ENCODE peak calls at places on chromosome 3, in six cellular contexts. R, W, E, Y, X and F are unnamed samples.

GRCh38 chr3:184656991-184657669 is 54.7 kb downstream of the MAGEF1 start:
- DNase-seq in R (no peak), W (peak), E (no peak), Y (peak), X (no peak), F (peak)

GRCh38 chr3:127690823-127691452 is 18.2 kb downstream of the ABTB1 start:
- DNase-seq in R (no peak), W (peak), E (peak), Y (no peak), X (peak), F (no peak)

GRCh38 chr3:109985942-109986555 is 648.7 kb upstream of the DPPA4 start:
- DNase-seq in R (no peak), W (no peak), E (no peak), Y (no peak), X (no peak), F (no peak)

GRCh38 chr3:175238848-175239247 is 379.7 kb downstream of the NAALADL2 start:
- DNase-seq in R (no peak), W (no peak), E (peak), Y (no peak), X (no peak), F (no peak)

GRCh38 chr3:153731036-153731435 is 390.2 kb upstream of the ARHGEF26 start:
- DNase-seq in R (no peak), W (no peak), E (no peak), Y (no peak), X (no peak), F (no peak)

GRCh38 chr3:197599089-197599765 is 43.5 kb upstream of the BDH1 start:
- DNase-seq in R (peak), W (peak), E (peak), Y (peak), X (peak), F (peak)

GRCh38 chr3:169146112-169146665 is 517.3 kb downstream of the MECOM start:
- DNase-seq in R (no peak), W (peak), E (peak), Y (no peak), X (peak), F (peak)

GRCh38 chr3:186236357-186237020 is 125.5 kb downstream of the DGKG start:
- DNase-seq in R (no peak), W (peak), E (peak), Y (no peak), X (no peak), F (no peak)

GRCh38 chr3:173785004-173785403 is 387.5 kb downstream of the NLGN1 start:
- DNase-seq in R (no peak), W (no peak), E (peak), Y (no peak), X (no peak), F (no peak)

GRCh38 chr3:161296814-161297213 is 74.5 kb downstream of the SPTSSB start:
- DNase-seq in R (no peak), W (no peak), E (no peak), Y (no peak), X (no peak), F (no peak)

GRCh38 chr3:112561085-112561692 is 573 bp downstream of the ATG3 start:
- DNase-seq in R (peak), W (peak), E (peak), Y (peak), X (peak), F (peak)

GRCh38 chr3:29789686-29790085 is 508.8 kb downstream of the RBMS3 start:
- DNase-seq in R (no peak), W (no peak), E (no peak), Y (no peak), X (no peak), F (no peak)

GRCh38 chr3:48039487-48040190 is 23.4 kb upstream of the MAP4 start:
- DNase-seq in R (peak), W (peak), E (peak), Y (no peak), X (no peak), F (no peak)

GRCh38 chr3:59127071-59127470 is 77.2 kb upstream of the CFAP20DC start:
- DNase-seq in R (no peak), W (peak), E (peak), Y (peak), X (no peak), F (no peak)

GRCh38 chr3:78926523-78926922 is 841.3 kb downstream of the ROBO1 start:
- DNase-seq in R (no peak), W (no peak), E (no peak), Y (no peak), X (no peak), F (no peak)

GRCh38 chr3:79651536-79652065 is 116.2 kb downstream of the ROBO1 start:
- DNase-seq in R (no peak), W (peak), E (no peak), Y (no peak), X (no peak), F (no peak)

GRCh38 chr3:9875448-9875847 is 4.6 kb downstream of the CIDEC start:
- DNase-seq in R (no peak), W (no peak), E (no peak), Y (no peak), X (no peak), F (no peak)

GRCh38 chr3:63538912-63539311 is 113.6 kb upstream of the SNTN start:
- DNase-seq in R (no peak), W (no peak), E (no peak), Y (no peak), X (no peak), F (no peak)

GRCh38 chr3:141795719-141796435 is 32.7 kb downstream of the GRK7 start:
- DNase-seq in R (no peak), W (peak), E (no peak), Y (no peak), X (no peak), F (no peak)

GRCh38 chr3:21290557-21290956 is 460.5 kb downstream of the ZNF385D start:
- DNase-seq in R (no peak), W (no peak), E (peak), Y (no peak), X (peak), F (no peak)

GRCh38 chr3:164023480-164023879 is 1054.8 kb downstream of the SI start:
- DNase-seq in R (no peak), W (no peak), E (no peak), Y (no peak), X (no peak), F (no peak)

GRCh38 chr3:46845860-46846623 is 17.2 kb downstream of the MYL3 start:
- DNase-seq in R (no peak), W (peak), E (peak), Y (peak), X (peak), F (peak)

GRCh38 chr3:103403191-103403590 is 968.4 kb downstream of the ZPLD1 start:
- DNase-seq in R (no peak), W (no peak), E (no peak), Y (no peak), X (no peak), F (no peak)

GRCh38 chr3:34619990-34620389 is 821.6 kb downstream of the PDCD6IP start:
- DNase-seq in R (no peak), W (no peak), E (no peak), Y (no peak), X (peak), F (no peak)
- TF ChIP-seq CTCF in R (no peak), W (peak), E (no peak), Y (no peak), X (no peak), F (no peak)

GRCh38 chr3:14577897-14578296 is 37.8 kb upstream of the GRIP2 start:
- DNase-seq in R (no peak), W (no peak), E (no peak), Y (no peak), X (no peak), F (no peak)
- TF ChIP-seq CTCF in R (no peak), W (no peak), E (no peak), Y (no peak), X (no peak), F (no peak)

GRCh38 chr3:192825657-192826200 is 91.9 kb downstream of the MB21D2 start:
- DNase-seq in R (no peak), W (no peak), E (no peak), Y (no peak), X (peak), F (no peak)

GRCh38 chr3:192827208-192827607 is 90.4 kb downstream of the MB21D2 start:
- DNase-seq in R (no peak), W (peak), E (no peak), Y (no peak), X (no peak), F (no peak)

GRCh38 chr3:192827863-192828594 is 89.6 kb downstream of the MB21D2 start:
- DNase-seq in R (no peak), W (no peak), E (no peak), Y (no peak), X (no peak), F (no peak)

GRCh38 chr3:192824313-192824712 is 93.3 kb downstream of the MB21D2 start:
- DNase-seq in R (no peak), W (no peak), E (no peak), Y (no peak), X (no peak), F (no peak)

DNA sequence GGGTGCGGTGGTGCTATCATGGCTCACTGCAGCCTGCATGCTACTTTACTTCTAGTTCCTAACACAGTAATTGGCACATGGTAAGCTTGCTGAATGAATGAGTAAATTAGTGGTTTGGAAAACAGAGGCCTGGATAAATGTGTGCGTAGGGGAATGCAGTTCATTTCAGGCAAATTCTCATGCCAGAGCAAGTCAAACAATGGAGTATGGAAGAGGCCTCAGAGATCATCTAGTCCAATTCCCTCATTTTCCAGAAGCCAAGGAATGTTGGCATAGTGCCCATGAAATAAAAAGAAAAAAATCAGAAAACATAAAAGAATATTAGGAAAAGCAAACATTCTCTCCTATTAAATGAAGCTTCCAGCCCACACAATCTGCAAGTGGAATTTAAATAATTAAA is 92.5 kb downstream of the MB21D2 start:
- DNase-seq in R (no peak), W (no peak), E (no peak), Y (no peak), X (no peak), F (no peak)
- TF ChIP-seq CTCF in R (no peak), W (no peak), E (no peak), Y (no peak), X (no peak), F (no peak)

DNA sequence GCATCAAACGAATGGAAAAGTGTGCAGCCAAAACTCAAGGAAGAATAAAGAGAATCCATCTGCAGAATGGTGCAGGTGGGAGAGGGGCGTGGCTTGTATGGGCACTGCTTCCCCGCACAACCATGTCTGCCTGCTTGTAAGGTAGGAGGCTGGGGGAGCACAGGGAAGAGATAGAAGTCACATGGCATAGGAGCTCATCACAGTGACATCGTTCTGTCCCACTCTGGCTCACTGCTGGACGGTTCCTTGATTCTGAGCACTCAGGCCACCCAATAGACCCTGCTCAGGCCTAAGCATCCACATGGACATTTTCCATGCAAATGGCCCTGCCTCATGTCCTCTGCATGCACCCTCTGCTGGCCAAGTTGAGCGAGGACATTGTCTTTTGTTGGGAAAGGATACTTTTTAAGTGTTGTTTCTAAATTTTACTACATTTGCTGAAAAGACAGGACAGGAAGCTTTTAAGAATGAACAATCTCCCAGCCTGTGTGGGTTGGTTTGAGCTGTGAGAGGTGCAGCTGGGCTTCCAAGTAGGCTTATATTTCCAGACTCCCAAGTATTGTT is 3.1 kb downstream of the MYLK start:
- DNase-seq in R (no peak), W (peak), E (peak), Y (peak), X (peak), F (no peak)
- TF ChIP-seq CTCF in R (peak), W (peak), E (peak), Y (peak), X (no peak), F (peak)

DNA sequence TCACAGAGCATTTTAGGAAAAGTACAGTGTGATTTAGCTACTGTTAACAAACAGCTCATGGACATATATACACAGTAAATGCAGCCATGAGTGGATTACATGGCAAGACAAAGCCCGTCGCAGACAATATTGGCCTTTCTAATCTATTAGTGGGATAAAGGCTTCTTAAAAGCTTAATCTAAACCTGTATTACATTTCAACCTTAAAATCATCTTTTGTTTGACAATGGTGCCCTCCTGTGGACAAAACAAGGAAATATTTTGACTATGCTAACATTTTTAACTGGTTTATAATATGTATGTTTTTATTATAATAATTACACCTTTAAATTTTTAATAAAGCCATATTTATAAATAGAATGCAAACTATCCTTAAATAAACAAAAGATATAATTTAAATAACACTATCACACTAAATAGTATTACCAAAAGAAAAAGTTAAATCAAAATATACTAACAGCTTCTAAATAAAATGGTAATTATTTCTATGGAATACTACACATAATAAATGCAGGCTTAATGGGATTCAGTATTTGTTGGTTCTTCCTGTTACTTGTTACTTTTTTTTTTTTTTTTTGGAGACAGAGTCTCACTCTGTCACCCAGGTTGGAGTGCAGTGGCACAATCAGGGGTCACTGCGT is 38.6 kb downstream of the TAFA4 start:
- DNase-seq in R (peak), W (peak), E (peak), Y (no peak), X (peak), F (peak)
- TF ChIP-seq CTCF in R (peak), W (peak), E (peak), Y (peak), X (peak), F (peak)

DNA sequence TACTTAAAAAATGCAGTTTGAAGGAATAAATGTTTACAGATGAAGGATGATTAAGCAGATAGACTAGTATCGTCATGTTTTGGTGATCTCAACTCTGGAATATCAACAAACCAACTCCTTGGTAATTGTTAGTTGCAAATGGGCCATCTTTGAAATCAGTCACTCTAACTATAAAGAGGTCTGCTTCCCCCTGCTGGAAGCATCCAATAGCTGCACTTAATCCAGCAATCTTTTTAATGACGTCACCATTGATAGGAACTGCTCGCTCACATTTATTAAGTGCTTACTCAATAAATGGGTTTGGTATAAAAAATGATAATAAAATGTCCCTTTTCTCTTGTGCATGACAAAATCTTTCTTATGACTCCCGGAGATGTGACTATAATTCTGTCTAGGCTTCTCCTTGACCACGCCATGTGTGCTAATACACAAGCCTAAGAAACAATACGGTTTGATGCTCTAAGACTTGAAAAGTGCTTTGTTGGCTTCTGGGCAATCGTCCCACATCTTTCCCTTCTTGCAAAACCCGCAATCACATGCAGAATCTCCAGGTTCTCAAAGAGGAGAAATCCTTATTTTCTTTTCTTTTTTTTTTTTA is 227.6 kb upstream of the POU1F1 start:
- DNase-seq in R (peak), W (peak), E (peak), Y (peak), X (peak), F (peak)
- TF ChIP-seq CTCF in R (peak), W (peak), E (peak), Y (peak), X (peak), F (peak)